ENCODE peak calls at places on chromosomes 7 and 10, in four cellular contexts. W, Q, X and V are unnamed samples.

GRCh38 chr10:17637869-17638268 is 6.1 kb upstream of the STAM start:
- DNase-seq in Q (no peak), X (no peak), W (no peak), V (no peak)

GRCh38 chr7:24108906-24109376 is 175.0 kb upstream of the NPY start:
- DNase-seq in X (no peak), W (no peak), Q (peak), V (no peak)

GRCh38 chr10:109933984-109934565 is 10.8 kb upstream of the XPNPEP1 start:
- DNase-seq in X (no peak), Q (no peak), W (peak), V (peak)

GRCh38 chr7:155358066-155358947 is 60.6 kb downstream of the INSIG1 start:
- DNase-seq in Q (no peak), W (no peak), X (no peak), V (no peak)

GRCh38 chr7:5649658-5650057 is 131.8 kb downstream of the RNF216 start:
- DNase-seq in W (no peak), X (no peak), Q (no peak), V (no peak)

GRCh38 chr7:604884-605531 is 85.4 kb upstream of the PDGFA start:
- DNase-seq in X (peak), Q (peak), W (no peak), V (no peak)

GRCh38 chr7:106039486-106040060 is 72.5 kb downstream of the SYPL1 start:
- DNase-seq in X (peak), W (peak), Q (no peak), V (peak)

GRCh38 chr7:155467846-155468821 is 10.2 kb downstream of the EN2 start:
- DNase-seq in W (no peak), X (no peak), Q (no peak), V (no peak)

GRCh38 chr10:89283174-89283987 is 18.5 kb upstream of the IFIT2 start:
- DNase-seq in X (no peak), Q (no peak), W (peak), V (no peak)

GRCh38 chr10:13219685-13220670 is 14.2 kb downstream of the UCMA start:
- DNase-seq in W (peak), X (peak), Q (peak), V (peak)

GRCh38 chr7:96547371-96547811 is 162.3 kb downstream of the SEM1 start:
- DNase-seq in W (no peak), Q (no peak), X (no peak), V (no peak)

GRCh38 chr7:140039071-140039470 is 23.7 kb downstream of the PARP12 start:
- DNase-seq in X (peak), Q (no peak), W (no peak), V (no peak)

GRCh38 chr7:15765753-15766152 is 79.3 kb upstream of the MEOX2 start:
- DNase-seq in W (no peak), X (no peak), Q (no peak), V (no peak)

GRCh38 chr7:417625-417889 is 102.1 kb downstream of the PDGFA start:
- DNase-seq in W (no peak), X (no peak), Q (no peak), V (no peak)

GRCh38 chr10:29279779-29280535 is 8.9 kb upstream of the LYZL1 start:
- DNase-seq in W (no peak), Q (no peak), X (no peak), V (no peak)

GRCh38 chr7:50721160-50721559 is 61.5 kb downstream of the GRB10 start:
- DNase-seq in X (no peak), W (no peak), Q (no peak), V (no peak)

GRCh38 chr10:101464082-101464481 is 110.1 kb downstream of the BTRC start:
- DNase-seq in W (no peak), Q (no peak), X (no peak), V (no peak)

GRCh38 chr10:80457554-80458262 is 3.6 kb downstream of the TSPAN14 start:
- DNase-seq in Q (no peak), X (no peak), W (no peak), V (no peak)

GRCh38 chr10:80458263-80458625 is 4.1 kb downstream of the TSPAN14 start:
- DNase-seq in X (no peak), Q (no peak), W (no peak), V (no peak)

GRCh38 chr10:80460399-80461207 is 6.5 kb downstream of the TSPAN14 start:
- DNase-seq in X (peak), W (peak), Q (peak), V (peak)

GRCh38 chr10:80458638-80459037 is 4.5 kb downstream of the TSPAN14 start:
- DNase-seq in Q (no peak), W (peak), X (no peak), V (no peak)

DNA sequence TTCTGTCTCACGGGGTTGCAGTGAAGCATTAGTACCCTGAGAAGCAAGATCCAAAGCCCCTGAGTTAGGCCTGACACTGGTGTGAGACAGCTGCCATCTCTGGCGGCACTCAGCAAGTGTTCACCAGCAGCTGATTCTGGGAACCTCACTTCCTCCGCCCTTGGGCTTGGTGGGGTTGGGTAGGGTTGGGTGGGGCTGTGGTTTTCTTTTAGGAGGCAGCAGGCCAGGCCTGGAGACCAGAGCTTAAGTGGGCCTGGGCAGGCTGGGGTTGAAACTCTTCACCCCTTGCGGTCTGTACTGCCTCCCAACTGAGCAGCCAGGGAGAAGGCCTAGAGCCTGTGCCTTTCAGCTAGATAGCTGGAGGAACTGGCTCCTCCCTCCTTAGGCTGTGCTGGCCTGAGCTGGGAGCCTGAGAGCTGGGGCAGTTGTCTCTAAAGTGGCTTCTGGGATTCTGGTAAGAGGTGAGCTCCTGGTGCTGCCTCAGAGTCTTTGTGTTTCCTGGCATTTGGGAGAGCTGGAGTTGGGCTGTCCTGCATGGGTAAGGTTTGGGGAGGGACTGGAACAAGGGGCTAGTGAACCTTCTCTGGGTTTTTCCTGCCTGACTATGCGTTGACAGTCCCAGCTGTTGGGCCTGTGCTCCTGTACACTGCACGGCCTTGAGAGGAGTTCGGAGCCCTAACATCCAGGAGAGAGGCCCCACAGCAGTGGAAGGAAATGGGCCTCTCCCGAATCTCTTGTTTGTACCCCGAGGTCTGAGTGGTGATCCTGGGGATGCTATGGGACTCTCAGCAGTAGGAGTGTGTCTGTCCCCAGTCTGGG is 5.1 kb downstream of the TSPAN14 start:
- DNase-seq in X (peak), W (peak), Q (peak), V (peak)
- TF ChIP-seq CTCF in X (no peak), W (peak), Q (peak), V (no peak)

GRCh38 chr7:128740996-128741395 is 1.8 kb downstream of the CALU start:
- DNase-seq in X (peak), Q (no peak), W (peak), V (peak)
- H3K4me3 ChIP-seq in X (peak), Q (peak), W (peak), V (peak)

DNA sequence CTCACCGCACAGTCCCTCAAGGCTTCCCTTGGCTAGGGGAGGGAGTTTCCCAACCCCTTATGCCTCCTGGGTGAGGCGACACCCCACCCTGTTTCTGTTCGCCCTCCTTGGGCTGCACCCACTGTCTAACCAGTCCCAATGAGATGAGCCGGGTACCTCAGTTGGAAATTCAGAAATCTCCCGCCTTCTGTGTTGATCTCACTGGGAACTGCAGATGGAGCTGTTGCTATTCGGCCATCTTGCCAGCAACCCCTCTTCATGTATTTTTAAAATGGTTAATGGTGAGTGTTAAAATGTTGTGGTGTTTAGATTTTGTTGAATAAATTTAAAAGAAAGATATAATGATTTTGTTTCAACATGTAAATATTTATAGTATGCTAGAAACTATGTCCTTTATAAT is 22.0 kb downstream of the UMAD1 start:
- DNase-seq in X (no peak), Q (no peak), W (no peak), V (no peak)
- TF ChIP-seq CTCF in X (peak), Q (no peak), W (peak), V (peak)

DNA sequence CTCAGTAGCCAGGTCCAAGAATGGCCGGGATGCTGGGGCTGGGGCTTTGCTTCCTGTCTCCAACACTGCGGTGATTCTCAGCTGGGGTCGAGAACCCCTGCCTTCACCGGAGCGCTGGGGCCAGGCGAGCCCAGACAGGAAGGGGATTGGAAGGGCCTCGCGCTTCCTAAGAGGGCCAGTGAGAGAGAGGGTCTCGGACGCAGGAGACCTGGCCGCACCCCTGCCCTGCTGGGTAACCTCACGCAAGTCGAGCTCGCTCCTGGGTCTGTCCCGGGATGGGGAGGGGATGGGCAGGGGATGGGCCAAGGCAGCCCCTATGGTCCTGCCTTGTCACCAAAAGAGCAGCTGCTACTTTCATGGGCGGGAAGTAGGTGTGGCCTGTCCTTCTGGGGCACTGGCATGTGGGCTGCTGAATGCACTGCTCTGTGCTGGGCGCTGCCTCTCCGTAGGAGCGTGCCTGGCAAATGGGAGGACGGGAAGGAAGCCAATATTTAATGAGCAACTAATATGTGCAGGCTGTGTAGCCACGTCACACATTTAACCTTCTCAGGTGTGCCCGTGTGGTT is 20.0 kb downstream of the KCNK18 start:
- DNase-seq in W (peak), Q (peak), X (no peak), V (peak)
- H3K4me3 ChIP-seq in W (peak), Q (peak), X (peak), V (peak)

GRCh38 chr7:17941171-17941490 is 837 bp upstream of the SNX13 start:
- DNase-seq in X (peak), W (no peak), Q (peak), V (no peak)
- TF ChIP-seq CTCF in X (no peak), W (peak), Q (no peak), V (no peak)

GRCh38 chr7:151251328-151251925 is 2.9 kb upstream of the SMARCD3 start:
- DNase-seq in X (peak), Q (no peak), W (peak), V (peak)
- H3K4me3 ChIP-seq in X (peak), Q (no peak), W (peak), V (peak)

DNA sequence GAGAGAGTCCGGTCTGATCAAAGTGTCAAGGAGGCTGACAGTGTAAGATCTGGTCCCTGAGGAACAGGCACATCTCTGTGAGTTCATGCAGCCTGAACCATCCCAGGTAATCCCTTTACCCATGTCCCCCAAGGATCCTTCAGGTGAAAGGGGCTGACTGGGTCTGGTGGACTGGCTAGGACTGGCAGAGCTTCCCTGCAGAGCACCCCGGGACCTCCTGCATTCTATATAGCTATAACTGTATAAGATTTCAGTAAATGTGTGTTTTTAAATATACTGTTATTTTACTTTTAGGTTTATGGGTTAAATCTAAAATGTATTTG is 246.8 kb downstream of the ELMO1 start:
- DNase-seq in Q (no peak), X (no peak), W (no peak), V (no peak)
- TF ChIP-seq CTCF in Q (no peak), X (no peak), W (no peak), V (no peak)

GRCh38 chr7:108285018-108285368 is 154.8 kb upstream of the LAMB4 start:
- DNase-seq in Q (no peak), X (no peak), W (no peak), V (no peak)

GRCh38 chr7:108282427-108282996 is 152.4 kb upstream of the LAMB4 start:
- DNase-seq in W (no peak), Q (no peak), X (no peak), V (no peak)

GRCh38 chr7:108286290-108286904 is 156.2 kb upstream of the LAMB4 start:
- DNase-seq in Q (no peak), W (no peak), X (no peak), V (no peak)

GRCh38 chr7:108283252-108283651 is 153.1 kb upstream of the LAMB4 start:
- DNase-seq in Q (no peak), W (no peak), X (no peak), V (no peak)

GRCh38 chr7:108284349-108285017 is 154.3 kb upstream of the LAMB4 start:
- DNase-seq in Q (no peak), X (no peak), W (no peak), V (no peak)
- H3K4me3 ChIP-seq in Q (no peak), X (no peak), W (no peak), V (no peak)